ENCODE peak calls at places on chromosomes 13 and 19, in six cellular contexts. Y, H, W, Q, T and C are unnamed samples.

GRCh38 chr19:32070101-32070500 is 275.3 kb upstream of the ZNF507 start:
- DNase-seq in Y (no peak), H (no peak), W (no peak), Q (no peak), T (no peak), C (no peak)

GRCh38 chr13:48775804-48776203 is 122.1 kb downstream of the CYSLTR2 start:
- DNase-seq in Y (peak; percentile 78), H (no peak), W (no peak), Q (no peak), T (no peak), C (no peak)

GRCh38 chr13:34719060-34719875 is 222.8 kb upstream of the NBEA start:
- DNase-seq in Y (no peak), H (no peak), W (no peak), Q (no peak), T (no peak), C (no peak)

GRCh38 chr13:33017410-33017929 is 1.2 kb downstream of the KL start:
- DNase-seq in Y (no peak), H (peak; percentile 62), W (no peak), Q (peak; percentile 24), T (peak; percentile 38), C (no peak)

GRCh38 chr13:24153347-24153746 is 7.2 kb upstream of the SPATA13 start:
- DNase-seq in Y (no peak), H (no peak), W (no peak), Q (no peak), T (no peak), C (no peak)

GRCh38 chr13:43830481-43830873 is 43.7 kb upstream of the ENOX1 start:
- DNase-seq in Y (no peak), H (no peak), W (no peak), Q (no peak), T (no peak), C (no peak)

GRCh38 chr19:8487137-8487851 is 15.1 kb downstream of the PRAM1 start:
- DNase-seq in Y (no peak), H (no peak), W (peak; percentile 35), Q (no peak), T (peak; percentile 45), C (no peak)

GRCh38 chr19:13091400-13092161 is 11.1 kb downstream of the LYL1 start:
- DNase-seq in Y (no peak), H (no peak), W (no peak), Q (peak; percentile 63), T (no peak), C (no peak)

GRCh38 chr13:22127277-22128143 is 456.6 kb downstream of the FGF9 start:
- DNase-seq in Y (no peak), H (no peak), W (no peak), Q (no peak), T (no peak), C (no peak)

GRCh38 chr13:99051768-99052455 is 74.0 kb upstream of the DOCK9 start:
- DNase-seq in Y (no peak), H (no peak), W (no peak), Q (no peak), T (no peak), C (no peak)

GRCh38 chr19:28130066-28130511 is 1082.9 kb downstream of the UQCRFS1 start:
- DNase-seq in Y (no peak), H (no peak), W (no peak), Q (no peak), T (no peak), C (no peak)

GRCh38 chr13:40319699-40320586 is 346.5 kb downstream of the FOXO1 start:
- DNase-seq in Y (no peak), H (no peak), W (no peak), Q (no peak), T (no peak), C (no peak)